ENCODE peak calls at places on chromosomes 4 and X, in six cellular contexts. M is left colon, B is fibroblast of the aortic adventitia, R is A673, Y is ureter, K is thoracic aorta. L is an unnamed sample.

GRCh38 chr4:74944354-74944793 is 11.5 kb downstream of the PARM1 start:
- DNase-seq in M (peak; percentile 53), B (no peak), R (no peak), Y (no peak), K (no peak), L (no peak)

GRCh38 chrX:50072110-50072509 is 128.7 kb downstream of the AKAP4 start:
- DNase-seq in M (no peak), B (no peak), R (no peak), Y (no peak), K (no peak), L (no peak)

GRCh38 chrX:45801554-45801953 is 600.9 kb upstream of the DIPK2B start:
- DNase-seq in M (no peak), B (peak; percentile 60), R (peak; percentile 78), Y (no peak), K (no peak), L (no peak)

GRCh38 chrX:41335590-41336331 is 1.8 kb downstream of the DDX3X start:
- DNase-seq in M (no peak), B (peak; percentile 74), R (no peak), Y (no peak), K (no peak), L (no peak)

GRCh38 chr4:13527192-13527982 is 16.9 kb downstream of the NKX3-2 start:
- DNase-seq in M (no peak), B (no peak), R (no peak), Y (no peak), K (no peak), L (no peak)

GRCh38 chr4:60452259-60452658 is 747.9 kb upstream of the ADGRL3 start:
- DNase-seq in M (no peak), B (no peak), R (no peak), Y (no peak), K (no peak), L (no peak)

GRCh38 chrX:8453619-8454018 is 11.0 kb upstream of the VCX3B start:
- DNase-seq in M (no peak), B (no peak), R (no peak), Y (no peak), K (no peak), L (no peak)

GRCh38 chrX:53160297-53160983 is 64.6 kb downstream of the KDM5C start:
- DNase-seq in M (no peak), B (no peak), R (no peak), Y (no peak), K (no peak), L (no peak)

GRCh38 chr4:15945516-15945915 is 7.0 kb upstream of the FGFBP1 start:
- DNase-seq in M (no peak), B (no peak), R (no peak), Y (no peak), K (no peak), L (no peak)

GRCh38 chrX:68504237-68504636 is 5.4 kb downstream of the YIPF6 start:
- DNase-seq in M (no peak), B (peak; percentile 38), R (no peak), Y (no peak), K (no peak), L (no peak)

GRCh38 chr4:76087007-76087769 is 12.7 kb downstream of the ART3 start:
- DNase-seq in M (peak; percentile 34), B (peak; percentile 64), R (peak; percentile 70), Y (peak; percentile 45), K (no peak), L (peak; percentile 28)

GRCh38 chr4:7761720-7762119 is 177.9 kb downstream of the AFAP1 start:
- DNase-seq in M (peak; percentile 72), B (peak; percentile 38), R (peak; percentile 86), Y (peak; percentile 75), K (peak; percentile 50), L (peak; percentile 89)